ENCODE peak calls at places on chromosome X, in six cellular contexts. Z, B, C, W, S and Q are unnamed samples.

GRCh38 chrX:119481218-119481875 is 13.1 kb downstream of the SLC25A5 start:
- DNase-seq in Z (no peak), S (no peak), C (no peak), W (no peak), B (no peak), Q (no peak)

GRCh38 chrX:153400146-153401132 is 711 bp downstream of the PNMA6E start:
- DNase-seq in Z (no peak), W (no peak), C (no peak), B (no peak), S (peak; percentile 32), Q (peak; percentile 49)

GRCh38 chrX:11273544-11273943 is 19.7 kb upstream of the AMELX start:
- DNase-seq in C (no peak), S (no peak), Z (no peak), W (no peak), B (no peak), Q (no peak)

GRCh38 chrX:69282893-69283690 is 117.8 kb upstream of the PJA1 start:
- DNase-seq in W (no peak), S (no peak), B (no peak), Z (no peak), C (no peak), Q (no peak)

GRCh38 chrX:50903387-50904027 is 7.0 kb upstream of the BMP15 start:
- DNase-seq in C (no peak), Z (peak; percentile 64), B (no peak), S (no peak), W (peak; percentile 30), Q (peak; percentile 51)

GRCh38 chrX:38175140-38175539 is 45.5 kb downstream of the SRPX start:
- DNase-seq in B (no peak), S (no peak), Z (peak; percentile 53), C (no peak), W (peak; percentile 30), Q (peak; percentile 41)

GRCh38 chrX:21963736-21964135 is 23.2 kb downstream of the SMS start:
- DNase-seq in C (no peak), W (no peak), Z (no peak), B (no peak), S (no peak), Q (no peak)

GRCh38 chrX:368811-369562 is 17.7 kb downstream of the PPP2R3B start:
- DNase-seq in W (no peak), B (peak; percentile 80), S (no peak), C (no peak), Z (no peak), Q (no peak)

GRCh38 chrX:42189601-42190000 is 266.2 kb upstream of the CASK start:
- DNase-seq in W (no peak), Z (no peak), C (no peak), S (no peak), B (no peak), Q (no peak)

GRCh38 chrX:152817082-152817744 is 13.3 kb downstream of the CETN2 start:
- DNase-seq in S (no peak), Z (peak; percentile 46), C (no peak), B (no peak), W (peak; percentile 27), Q (peak; percentile 45)

GRCh38 chrX:155534800-155535199 is 76.4 kb upstream of the F8A3 start:
- DNase-seq in B (no peak), Z (no peak), S (no peak), W (no peak), C (no peak), Q (no peak)

GRCh38 chrX:93985621-93986020 is 311.6 kb downstream of the FAM133A start:
- DNase-seq in S (no peak), B (no peak), C (no peak), Z (no peak), W (no peak), Q (peak; percentile 13)

GRCh38 chrX:65586491-65586890 is 51.9 kb upstream of the LAS1L start:
- DNase-seq in S (no peak), B (no peak), C (peak; percentile 22), W (no peak), Z (no peak), Q (no peak)

GRCh38 chrX:110208092-110208491 is 109.8 kb downstream of the AMMECR1 start:
- DNase-seq in Z (no peak), S (no peak), W (no peak), B (no peak), C (no peak), Q (no peak)

GRCh38 chrX:110201799-110202198 is 116.1 kb downstream of the AMMECR1 start:
- DNase-seq in Z (no peak), C (no peak), B (no peak), W (no peak), S (no peak), Q (no peak)

GRCh38 chrX:110210417-110211139 is 107.3 kb downstream of the AMMECR1 start:
- DNase-seq in Z (no peak), S (no peak), B (no peak), C (no peak), W (no peak), Q (peak; percentile 52)

GRCh38 chrX:110204986-110205385 is 112.9 kb downstream of the AMMECR1 start:
- DNase-seq in S (no peak), C (no peak), Z (no peak), B (no peak), W (no peak), Q (no peak)
- H3K27ac ChIP-seq in S (no peak overlapping the region), C (no peak overlapping the region), Z (no peak overlapping the region), B (no peak overlapping the region), W (no peak overlapping the region), Q (no peak overlapping the region)

DNA sequence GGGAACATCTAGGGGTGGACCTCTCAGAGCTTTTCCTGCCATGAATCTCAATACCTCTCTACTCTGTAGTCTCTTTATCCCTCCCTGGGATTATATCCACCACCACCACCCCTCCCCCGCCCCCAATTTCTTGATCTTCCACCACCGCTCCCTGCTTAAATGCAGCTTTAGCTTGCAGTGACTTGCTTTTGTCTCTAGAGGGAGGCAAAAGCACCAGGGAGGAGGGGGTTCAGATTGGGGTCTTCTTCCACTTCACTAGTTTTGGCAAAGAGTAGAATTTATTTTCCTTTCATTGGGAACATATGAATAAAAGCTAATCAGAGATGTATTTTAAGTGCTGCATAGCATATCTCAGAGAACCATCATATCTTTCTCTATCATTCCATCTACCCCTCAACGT is 5.5 kb downstream of the ARHGAP36 start:
- DNase-seq in Z (no peak), C (no peak), B (no peak), S (no peak), W (no peak), Q (no peak)
- TF ChIP-seq CTCF in Z (no peak), C (no peak), B (no peak), S (no peak), W (no peak), Q (no peak)

GRCh38 chrX:17031827-17032226 is 85.4 kb downstream of the REPS2 start:
- DNase-seq in C (no peak), Z (no peak), S (no peak), B (no peak), W (no peak), Q (no peak)
- H3K27ac ChIP-seq in C (no peak overlapping the region), Z (no peak overlapping the region), S (no peak overlapping the region), B (peak overlapping the region; percentile 2), W (no peak overlapping the region), Q (no peak overlapping the region)

DNA sequence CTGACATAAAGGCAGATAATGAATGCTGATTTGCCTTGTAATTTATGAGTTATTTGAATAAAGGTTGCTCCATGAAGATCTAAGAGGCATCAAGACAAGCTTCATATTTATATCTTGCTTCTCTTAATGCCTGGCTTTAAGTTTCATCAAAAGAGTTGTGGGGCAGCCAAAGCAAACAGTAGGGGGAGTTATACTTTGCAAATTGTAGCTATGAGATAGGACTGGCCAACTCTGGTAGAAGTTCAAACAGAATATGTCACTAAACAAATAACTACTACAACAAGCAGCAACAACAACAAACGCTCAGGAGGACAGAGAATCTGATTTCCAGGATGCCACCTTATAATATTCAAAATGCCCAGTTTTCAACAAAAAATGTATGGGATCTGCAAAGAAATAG is 69.1 kb upstream of the PLAC1 start:
- DNase-seq in Z (no peak), W (no peak), B (no peak), C (no peak), S (no peak), Q (no peak)
- TF ChIP-seq CTCF in Z (peak; percentile 9), W (no peak), B (no peak), C (no peak), S (no peak), Q (no peak)

GRCh38 chrX:72270316-72270866 is 6.7 kb downstream of the RPS4X start:
- DNase-seq in B (no peak), C (no peak), Z (no peak), W (no peak), S (no peak), Q (no peak)
- H3K27ac ChIP-seq in B (peak overlapping the region; percentile 38), C (no peak overlapping the region), Z (peak overlapping the region; percentile 51), W (no peak overlapping the region), S (no peak overlapping the region), Q (peak overlapping the region; percentile 58)